ENCODE peak calls at places on chromosomes 11 and 22, in nine cellular contexts. Q, B, S, G, T, F, V, Y and O are unnamed samples.

GRCh38 chr11:10261821-10262220 is 32.2 kb downstream of the SBF2 start:
- DNase-seq in Y (no peak), G (no peak), F (no peak), Q (no peak), B (peak), T (no peak), V (no peak), S (no peak), O (no peak)

GRCh38 chr22:29788339-29789279 is 21.4 kb downstream of the UQCR10 start:
- DNase-seq in T (no peak), Q (no peak), G (no peak), S (no peak), F (no peak), Y (no peak), B (no peak), V (no peak), O (no peak)

GRCh38 chr11:3217751-3218482 is 696 bp downstream of the MRGPRG start:
- DNase-seq in V (peak), F (no peak), Q (no peak), G (no peak), Y (peak), S (peak), B (no peak), T (no peak), O (no peak)

GRCh38 chr11:73195191-73196007 is 22.7 kb upstream of the P2RY2 start:
- DNase-seq in G (no peak), S (peak), F (peak), T (peak), B (peak), V (peak), Q (no peak), Y (no peak), O (peak)

GRCh38 chr22:35299217-35299716 is 427 bp upstream of the TOM1 start:
- DNase-seq in Q (no peak), Y (no peak), T (no peak), B (peak), V (no peak), F (no peak), S (no peak), G (no peak), O (peak)

GRCh38 chr11:62614275-62614674 is 1.2 kb downstream of the ROM1 start:
- DNase-seq in Q (no peak), G (no peak), T (no peak), V (no peak), S (no peak), B (peak), F (no peak), Y (no peak), O (peak)

GRCh38 chr11:2166091-2166851 is 5.3 kb upstream of the INS start:
- DNase-seq in F (no peak), B (peak), T (no peak), G (no peak), V (no peak), Q (no peak), Y (no peak), S (no peak), O (peak)

GRCh38 chr11:86940122-86940777 is 14.9 kb downstream of the FZD4 start:
- DNase-seq in S (peak), Y (peak), T (peak), V (peak), Q (no peak), F (no peak), G (no peak), B (no peak), O (no peak)

GRCh38 chr22:32591620-32592019 is 117.0 kb downstream of the FBXO7 start:
- DNase-seq in Y (no peak), Q (no peak), B (no peak), V (no peak), S (no peak), F (peak), T (no peak), G (peak), O (peak)

GRCh38 chr11:69309800-69310280 is 15.9 kb downstream of the MYEOV start:
- DNase-seq in T (no peak), Q (no peak), V (peak), G (no peak), S (peak), Y (peak), B (no peak), F (peak), O (no peak)

GRCh38 chr11:74084796-74085541 is 76.1 kb upstream of the UCP3 start:
- DNase-seq in V (peak), S (no peak), T (no peak), F (peak), B (no peak), G (no peak), Y (no peak), Q (no peak), O (peak)

GRCh38 chr11:103870821-103871309 is 165.6 kb upstream of the DDI1 start:
- DNase-seq in V (no peak), B (peak), G (no peak), T (peak), Q (no peak), Y (peak), S (peak), F (no peak), O (no peak)

GRCh38 chr11:117949062-117949461 is 19.9 kb upstream of the TMPRSS13 start:
- DNase-seq in F (no peak), T (no peak), S (no peak), B (no peak), V (no peak), Q (no peak), Y (no peak), G (no peak), O (no peak)

GRCh38 chr11:117953029-117953671 is 23.9 kb upstream of the TMPRSS13 start:
- DNase-seq in T (no peak), Q (no peak), B (no peak), V (no peak), F (no peak), Y (no peak), G (no peak), S (no peak), O (no peak)

GRCh38 chr11:117946842-117947526 is 17.8 kb upstream of the TMPRSS13 start:
- DNase-seq in G (peak), V (peak), F (peak), Q (no peak), B (peak), T (peak), S (peak), Y (peak), O (peak)

GRCh38 chr11:117950999-117951961 is 22.1 kb upstream of the TMPRSS13 start:
- DNase-seq in V (no peak), B (no peak), Y (no peak), F (no peak), T (no peak), Q (no peak), S (no peak), G (no peak), O (no peak)

GRCh38 chr11:117950320-117950719 is 21.1 kb upstream of the TMPRSS13 start:
- DNase-seq in G (no peak), F (peak), S (no peak), Y (no peak), V (no peak), Q (no peak), T (no peak), B (no peak), O (no peak)
- TF ChIP-seq CTCF in G (no peak), F (peak), S (no peak), Y (no peak), V (peak), Q (peak), T (no peak), B (peak), O (no peak)

GRCh38 chr11:101880208-101880607 is 34.6 kb upstream of the CEP126 start:
- DNase-seq in S (no peak), V (peak), Q (no peak), B (peak), F (peak), T (no peak), G (no peak), Y (no peak), O (peak)
- TF ChIP-seq CTCF in S (no peak), V (peak), Q (no peak), B (peak), F (peak), T (no peak), G (peak), Y (no peak), O (peak)

GRCh38 chr22:38923463-38924196 is 33.8 kb upstream of the APOBEC3A start:
- DNase-seq in Q (no peak), V (peak), T (peak), S (peak), G (peak), F (peak), Y (peak), B (peak), O (peak)
- TF ChIP-seq CTCF in Q (peak), V (peak), T (peak), S (peak), G (peak), F (peak), Y (peak), B (peak), O (no peak)

GRCh38 chr22:45242778-45243191 is 2.1 kb upstream of the KIAA0930 start:
- DNase-seq in F (no peak), Q (no peak), Y (no peak), T (no peak), G (no peak), S (no peak), B (peak), V (no peak), O (peak)
- TF ChIP-seq CTCF in F (peak), Q (no peak), Y (no peak), T (no peak), G (no peak), S (no peak), B (peak), V (no peak), O (no peak)

GRCh38 chr11:30131535-30131934 is 99.3 kb upstream of the FSHB start:
- DNase-seq in T (no peak), F (no peak), Q (no peak), Y (no peak), G (no peak), B (peak), V (no peak), S (no peak), O (no peak)
- TF ChIP-seq CTCF in T (no peak), F (no peak), Q (no peak), Y (no peak), G (no peak), B (peak), V (peak), S (no peak), O (no peak)

DNA sequence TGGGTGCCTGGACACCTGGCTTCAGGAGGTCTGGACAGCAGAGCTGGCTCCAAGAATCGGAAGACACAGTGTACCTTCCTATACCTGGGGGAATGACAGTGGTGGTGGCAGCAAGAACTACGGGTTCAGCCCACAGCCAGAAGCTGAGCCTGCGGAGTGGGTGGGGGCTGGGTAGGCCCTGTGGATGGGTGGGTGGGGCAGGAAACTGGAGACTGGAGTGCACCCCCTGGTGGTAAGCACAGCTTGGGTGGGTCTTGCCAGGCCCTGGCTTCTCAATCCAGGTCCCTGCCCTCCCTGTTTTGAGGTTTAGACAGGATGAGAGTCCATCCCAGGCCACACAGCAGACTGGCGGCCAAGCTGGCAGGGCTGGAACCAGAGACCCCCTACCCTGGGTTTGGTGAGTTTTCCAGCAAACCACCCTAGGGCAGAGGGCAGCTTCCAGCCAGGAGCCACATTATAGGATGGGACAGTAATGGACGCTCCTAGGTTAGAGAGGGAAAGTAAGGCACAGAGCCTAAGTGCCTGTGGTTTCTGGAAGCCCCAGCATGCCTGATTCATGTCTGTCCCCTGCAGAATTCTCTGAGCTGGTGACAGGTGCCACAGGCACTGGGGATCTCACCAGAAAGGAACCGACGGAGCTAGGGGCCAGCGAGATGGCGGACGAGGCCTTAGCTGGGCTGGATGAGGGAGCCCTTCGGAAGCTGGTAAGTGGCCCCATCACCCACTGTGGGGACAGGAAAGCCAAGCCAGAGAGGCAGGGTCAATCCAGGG is 1.7 kb downstream of the SMTN start:
- DNase-seq in B (peak), Y (peak), F (peak), S (peak), T (peak), G (no peak), Q (no peak), V (peak), O (peak)
- TF ChIP-seq CTCF in B (peak), Y (peak), F (peak), S (peak), T (peak), G (peak), Q (peak), V (peak), O (peak)